ENCODE peak calls at places on chromosomes 1 and 21, in five cellular contexts. N is sigmoid colon, X is HEK293T, B is M059J, H is ELR. I is an unnamed sample.

GRCh38 chr21:38244885-38245869 is 11.6 kb upstream of the KCNJ15 start:
- DNase-seq in N (no peak), X (no peak), B (peak; percentile 100), H (peak; percentile 98), I (no peak)

GRCh38 chr1:40743860-40744259 is 39.7 kb upstream of the KCNQ4 start:
- DNase-seq in N (no peak), X (no peak), B (no peak), H (no peak), I (no peak)

GRCh38 chr1:33633019-33633801 is 160.8 kb downstream of the ZSCAN20 start:
- DNase-seq in N (peak; percentile 92), X (peak; percentile 97), B (peak; percentile 85), H (peak; percentile 80), I (peak; percentile 79)

GRCh38 chr1:19096036-19096833 is 113.8 kb downstream of the UBR4 start:
- DNase-seq in N (no peak), X (peak; percentile 21), B (no peak), H (peak; percentile 30), I (peak; percentile 50)

GRCh38 chr1:114435088-114435715 is 75.8 kb downstream of the TRIM33 start:
- DNase-seq in N (no peak), X (no peak), B (no peak), H (no peak), I (no peak)

GRCh38 chr1:185069202-185069601 is 23.8 kb downstream of the RNF2 start:
- DNase-seq in N (no peak), X (no peak), B (no peak), H (no peak), I (no peak)

GRCh38 chr1:1971017-1971416 is 32.6 kb downstream of the CFAP74 start:
- DNase-seq in N (no peak), X (no peak), B (no peak), H (no peak), I (no peak)

GRCh38 chr1:209648931-209649776 is 3.1 kb downstream of the LAMB3 start:
- DNase-seq in N (no peak), X (no peak), B (peak; percentile 98), H (peak; percentile 98), I (peak; percentile 63)

GRCh38 chr1:101511501-101511900 is 274.7 kb downstream of the S1PR1 start:
- DNase-seq in N (no peak), X (no peak), B (no peak), H (no peak), I (no peak)

GRCh38 chr21:44969965-44970755 is 30.3 kb downstream of the SLX9 start:
- DNase-seq in N (peak; percentile 77), X (no peak), B (peak; percentile 29), H (peak; percentile 77), I (no peak)

GRCh38 chr1:203462878-203463277 is 12.7 kb upstream of the PRELP start:
- DNase-seq in N (peak; percentile 84), X (no peak), B (peak; percentile 86), H (peak; percentile 82), I (no peak)

GRCh38 chr1:198806861-198807260 is 168.0 kb downstream of the PTPRC start:
- DNase-seq in N (no peak), X (no peak), B (peak; percentile 10), H (no peak), I (no peak)

GRCh38 chr1:91883470-91883869 is 2.5 kb downstream of the TGFBR3 start:
- DNase-seq in N (no peak), X (no peak), B (peak; percentile 33), H (peak; percentile 75), I (no peak)

GRCh38 chr1:185244015-185244747 is 72.9 kb downstream of the IVNS1ABP start:
- DNase-seq in N (no peak), X (no peak), B (peak; percentile 86), H (peak; percentile 92), I (no peak)

GRCh38 chr1:159892944-159893343 is 7.0 kb downstream of the CFAP45 start:
- DNase-seq in N (no peak), X (no peak), B (peak; percentile 48), H (peak; percentile 26), I (no peak)

GRCh38 chr1:211511947-211512346 is 20.0 kb upstream of the RD3 start:
- DNase-seq in N (no peak), X (no peak), B (peak; percentile 68), H (peak; percentile 33), I (no peak)

GRCh38 chr1:54253480-54253879 is 53.5 kb downstream of the MRPL37 start:
- DNase-seq in N (no peak), X (no peak), B (peak; percentile 96), H (peak; percentile 96), I (no peak)

GRCh38 chr1:200888349-200888838 is 6.3 kb upstream of the INAVA start:
- DNase-seq in N (peak; percentile 53), X (no peak), B (peak; percentile 84), H (peak; percentile 83), I (no peak)

GRCh38 chr1:72281144-72281543 is 1.2 kb downstream of the NEGR1 start:
- DNase-seq in N (no peak), X (no peak), B (peak; percentile 23), H (peak; percentile 45), I (no peak)

GRCh38 chr1:5934058-5934884 is 58.0 kb downstream of the NPHP4 start:
- DNase-seq in N (no peak), X (no peak), B (no peak), H (no peak), I (no peak)

GRCh38 chr1:29383972-29384371 is 147.7 kb downstream of the PTPRU start:
- DNase-seq in N (no peak), X (no peak), B (peak; percentile 63), H (peak; percentile 73), I (no peak)

GRCh38 chr21:32372755-32373154 is 20.1 kb downstream of the URB1 start:
- DNase-seq in N (no peak), X (no peak), B (peak; percentile 26), H (no peak), I (no peak)

GRCh38 chr1:56424744-56425493 is 154.4 kb downstream of the PLPP3 start:
- DNase-seq in N (peak; percentile 73), X (no peak), B (peak; percentile 91), H (peak; percentile 58), I (no peak)

GRCh38 chr1:145917595-145917994 is 922 bp downstream of the PEX11B start:
- DNase-seq in N (no peak), X (no peak), B (no peak), H (no peak), I (no peak)

GRCh38 chr1:248730507-248731335 is 24.8 kb downstream of the LYPD8 start:
- DNase-seq in N (no peak), X (no peak), B (peak; percentile 91), H (no peak), I (no peak)

GRCh38 chr1:92482665-92483441 is 3.9 kb downstream of the GFI1 start:
- DNase-seq in N (no peak), X (no peak), B (peak; percentile 56), H (peak; percentile 47), I (no peak)

GRCh38 chr1:117142200-117142599 is 20.7 kb upstream of the TRIM45 start:
- DNase-seq in N (no peak), X (no peak), B (peak; percentile 69), H (peak; percentile 77), I (no peak)

GRCh38 chr1:156815851-156816536 is 654 bp downstream of the SH2D2A start:
- DNase-seq in N (no peak), X (no peak), B (peak; percentile 25), H (no peak), I (no peak)

GRCh38 chr1:55081188-55081904 is 42.0 kb downstream of the PCSK9 start:
- DNase-seq in N (no peak), X (no peak), B (peak; percentile 81), H (peak; percentile 87), I (peak; percentile 7)

GRCh38 chr1:2987773-2988172 is 33.5 kb upstream of the ACTRT2 start:
- DNase-seq in N (peak; percentile 52), X (no peak), B (no peak), H (no peak), I (no peak)

GRCh38 chr1:194342484-194343262 is 1156.3 kb upstream of the B3GALT2 start:
- DNase-seq in N (peak; percentile 35), X (no peak), B (no peak), H (peak; percentile 1), I (no peak)

GRCh38 chr1:235161685-235162327 is 756 bp upstream of the RBM34 start:
- DNase-seq in N (no peak), X (no peak), B (no peak), H (no peak), I (no peak)

GRCh38 chr1:70910013-70910412 is 137.6 kb downstream of the PTGER3 start:
- DNase-seq in N (no peak), X (no peak), B (no peak), H (no peak), I (no peak)

GRCh38 chr1:227759345-227760300 is 24.4 kb downstream of the SNAP47 start:
- DNase-seq in N (peak; percentile 94), X (no peak), B (peak; percentile 97), H (peak; percentile 96), I (peak; percentile 79)

GRCh38 chr1:27592600-27593340 is 11.2 kb downstream of the AHDC1 start:
- DNase-seq in N (no peak), X (no peak), B (no peak), H (no peak), I (no peak)

GRCh38 chr1:219568728-219569127 is 44.2 kb downstream of the ZC3H11B start:
- DNase-seq in N (no peak), X (no peak), B (peak; percentile 39), H (peak; percentile 41), I (no peak)